ENCODE peak calls at places on chromosome X, in ten cellular contexts. G is endothelial cell of umbilical vein, V is AG09309, F is nucleus accumbens, I is endothelial cell, R is NCI-H2171 treated with DMSO at 0.1 percent for 48 hours, H is M059J, Y is tibial nerve, Z is RPMI7951, B is cardiac muscle cell. S is an unnamed sample.

GRCh38 chrX:17680732-17681413 is 56.4 kb upstream of the SCML1 start:
- DNase-seq in G (no peak), V (no peak), F (no peak), I (no peak), R (no peak), H (peak; percentile 67), Y (no peak), Z (peak; percentile 46), B (no peak), S (no peak)

GRCh38 chrX:153766098-153766817 is 2.2 kb downstream of the PLXNB3 start:
- DNase-seq in G (peak; percentile 58), V (no peak), F (no peak), I (no peak), R (peak; percentile 20), H (peak; percentile 75), Y (no peak), Z (peak; percentile 75), B (peak; percentile 13), S (no peak)

GRCh38 chrX:103398321-103398937 is 22.1 kb downstream of the BEX3 start:
- DNase-seq in G (peak; percentile 73), V (peak; percentile 37), F (no peak), I (no peak), R (no peak), H (peak; percentile 90), Y (no peak), Z (peak; percentile 77), B (no peak), S (no peak)

GRCh38 chrX:108216862-108217571 is 125.4 kb downstream of the ATG4A start:
- DNase-seq in G (no peak), V (no peak), F (no peak), I (no peak), R (no peak), H (no peak), Y (no peak), Z (no peak), B (no peak), S (no peak)

GRCh38 chrX:87873988-87874500 is 356.4 kb downstream of the KLHL4 start:
- DNase-seq in G (no peak), V (no peak), F (no peak), I (no peak), R (no peak), H (no peak), Y (no peak), Z (no peak), B (no peak), S (no peak)

GRCh38 chrX:42096262-42096939 is 173.0 kb upstream of the CASK start:
- DNase-seq in G (peak; percentile 51), V (peak; percentile 90), F (no peak), I (no peak), R (no peak), H (peak; percentile 95), Y (no peak), Z (peak; percentile 87), B (no peak), S (no peak)

GRCh38 chrX:27555514-27555913 is 34.6 kb upstream of the DCAF8L2 start:
- DNase-seq in G (peak; percentile 38), V (no peak), F (no peak), I (no peak), R (peak; percentile 9), H (peak; percentile 0), Y (no peak), Z (no peak), B (peak; percentile 56), S (no peak)

GRCh38 chrX:65488496-65488895 is 46.1 kb downstream of the LAS1L start:
- DNase-seq in G (no peak), V (no peak), F (no peak), I (no peak), R (no peak), H (peak; percentile 58), Y (no peak), Z (peak; percentile 33), B (no peak), S (no peak)

GRCh38 chrX:126580877-126581276 is 28.3 kb upstream of the DCAF12L1 start:
- DNase-seq in G (no peak), V (no peak), F (no peak), I (no peak), R (no peak), H (no peak), Y (no peak), Z (no peak), B (no peak), S (no peak)

GRCh38 chrX:32137525-32137924 is 1065.7 kb upstream of the FTHL17 start:
- DNase-seq in G (no peak), V (no peak), F (no peak), I (peak; percentile 30), R (no peak), H (peak; percentile 1), Y (no peak), Z (no peak), B (peak; percentile 72), S (no peak)

GRCh38 chrX:106484233-106484632 is 127.5 kb upstream of the RADX start:
- DNase-seq in G (no peak), V (no peak), F (no peak), I (no peak), R (no peak), H (peak; percentile 7), Y (no peak), Z (peak; percentile 10), B (no peak), S (no peak)

GRCh38 chrX:140439455-140439854 is 65.4 kb downstream of the SOX3 start:
- DNase-seq in G (no peak), V (no peak), F (no peak), I (peak; percentile 58), R (no peak), H (no peak), Y (no peak), Z (no peak), B (peak; percentile 28), S (no peak)

GRCh38 chrX:101407167-101407747 is 468 bp downstream of the GLA start:
- DNase-seq in G (no peak), V (no peak), F (no peak), I (no peak), R (no peak), H (no peak), Y (no peak), Z (no peak), B (no peak), S (no peak)

GRCh38 chrX:152903589-152903988 is 5.7 kb downstream of the ZNF185 start:
- DNase-seq in G (no peak), V (no peak), F (no peak), I (no peak), R (no peak), H (no peak), Y (no peak), Z (no peak), B (no peak), S (no peak)

GRCh38 chrX:9677098-9677739 is 88.4 kb downstream of the GPR143 start:
- DNase-seq in G (peak; percentile 87), V (no peak), F (no peak), I (no peak), R (no peak), H (no peak), Y (no peak), Z (peak; percentile 75), B (no peak), S (no peak)

GRCh38 chrX:119512145-119512800 is 44.0 kb downstream of the SLC25A5 start:
- DNase-seq in G (peak; percentile 55), V (peak; percentile 28), F (no peak), I (peak; percentile 50), R (peak; percentile 23), H (peak; percentile 85), Y (no peak), Z (peak; percentile 57), B (peak; percentile 74), S (peak; percentile 37)

GRCh38 chrX:21943460-21944135 is 3.1 kb downstream of the SMS start:
- DNase-seq in G (peak; percentile 77), V (peak; percentile 58), F (no peak), I (no peak), R (no peak), H (peak; percentile 93), Y (no peak), Z (peak; percentile 86), B (no peak), S (no peak)

GRCh38 chrX:119817130-119817690 is 25.8 kb upstream of the RPL39 start:
- DNase-seq in G (no peak), V (no peak), F (no peak), I (no peak), R (no peak), H (no peak), Y (no peak), Z (no peak), B (no peak), S (no peak)

GRCh38 chrX:9717376-9717775 is 48.3 kb downstream of the GPR143 start:
- DNase-seq in G (no peak), V (no peak), F (no peak), I (no peak), R (no peak), H (no peak), Y (no peak), Z (no peak), B (no peak), S (no peak)

GRCh38 chrX:20746690-20747089 is 480.0 kb upstream of the RPS6KA3 start:
- DNase-seq in G (no peak), V (no peak), F (no peak), I (no peak), R (no peak), H (no peak), Y (no peak), Z (no peak), B (no peak), S (no peak)

GRCh38 chrX:131477498-131477897 is 66.4 kb upstream of the OR13H1 start:
- DNase-seq in G (no peak), V (no peak), F (no peak), I (no peak), R (no peak), H (no peak), Y (no peak), Z (no peak), B (no peak), S (no peak)

GRCh38 chrX:52923781-52924241 is 26.7 kb downstream of the FAM156B start:
- DNase-seq in G (peak; percentile 3), V (no peak), F (no peak), I (no peak), R (no peak), H (peak; percentile 72), Y (no peak), Z (peak; percentile 72), B (peak; percentile 38), S (no peak)

GRCh38 chrX:10496345-10496965 is 123.9 kb downstream of the MID1 start:
- DNase-seq in G (peak; percentile 91), V (peak; percentile 63), F (no peak), I (no peak), R (no peak), H (peak; percentile 87), Y (no peak), Z (peak; percentile 76), B (no peak), S (no peak)

GRCh38 chrX:121635141-121635540 is 587.7 kb downstream of the GLUD2 start:
- DNase-seq in G (no peak), V (no peak), F (no peak), I (no peak), R (no peak), H (peak; percentile 22), Y (no peak), Z (peak; percentile 46), B (no peak), S (no peak)

GRCh38 chrX:26347171-26347570 is 131.2 kb downstream of the MAGEB5 start:
- DNase-seq in G (no peak), V (no peak), F (no peak), I (no peak), R (no peak), H (no peak), Y (no peak), Z (no peak), B (no peak), S (no peak)

GRCh38 chrX:108224727-108225455 is 133.3 kb downstream of the ATG4A start:
- DNase-seq in G (peak; percentile 37), V (no peak), F (no peak), I (peak; percentile 10), R (peak; percentile 94), H (peak; percentile 37), Y (no peak), Z (peak; percentile 6), B (peak; percentile 73), S (no peak)

GRCh38 chrX:136497556-136498048 is at the start of gene HTATSF1:
- DNase-seq in G (peak; percentile 20), V (no peak), F (no peak), I (peak; percentile 3), R (no peak), H (no peak), Y (no peak), Z (no peak), B (peak; percentile 22), S (no peak)

GRCh38 chrX:17359500-17359899 is 15.5 kb upstream of the NHS start:
- DNase-seq in G (no peak), V (no peak), F (no peak), I (no peak), R (no peak), H (peak; percentile 58), Y (no peak), Z (peak; percentile 49), B (no peak), S (no peak)